ENCODE peak calls at places on chromosomes 6 and 20, in five cellular contexts. One of them, this sample, is unnamed.

GRCh38 chr6:135185483-135185882 is 4.4 kb downstream of the MYB start:
- DNase-seq in HepG2: no peak
- DNase-seq in HCT116: no peak
- DNase-seq in H1: no peak
- DNase-seq in K562: no peak
- DNase-seq in this sample: peak; percentile 65

GRCh38 chr20:25039697-25040437 is 18.1 kb downstream of the ACSS1 start:
- DNase-seq in HCT116: no peak
- DNase-seq in K562: no peak
- DNase-seq in HepG2: no peak
- DNase-seq in H1: no peak
- DNase-seq in this sample: no peak

GRCh38 chr6:146277142-146277541 is 248.3 kb downstream of the GRM1 start:
- DNase-seq in HCT116: no peak
- DNase-seq in HepG2: no peak
- DNase-seq in H1: no peak
- DNase-seq in K562: no peak
- DNase-seq in this sample: no peak

GRCh38 chr6:13531956-13532355 is 42.4 kb upstream of the SIRT5 start:
- DNase-seq in H1: no peak
- DNase-seq in HCT116: no peak
- DNase-seq in K562: no peak
- DNase-seq in HepG2: no peak
- DNase-seq in this sample: no peak

GRCh38 chr20:48294196-48294595 is 508.9 kb upstream of the SULF2 start:
- DNase-seq in HCT116: no peak
- DNase-seq in H1: no peak
- DNase-seq in K562: peak; percentile 12
- DNase-seq in HepG2: no peak
- DNase-seq in this sample: peak; percentile 25

GRCh38 chr6:129844118-129844891 is 16.8 kb downstream of the TMEM244 start:
- DNase-seq in H1: peak; percentile 31
- DNase-seq in HCT116: peak; percentile 60
- DNase-seq in HepG2: no peak
- DNase-seq in K562: no peak
- DNase-seq in this sample: no peak

GRCh38 chr20:44979090-44979621 is 12.8 kb downstream of the STK4 start:
- DNase-seq in HCT116: no peak
- DNase-seq in HepG2: no peak
- DNase-seq in H1: no peak
- DNase-seq in K562: no peak
- DNase-seq in this sample: peak; percentile 92

GRCh38 chr6:131116755-131117360 is 18.4 kb upstream of the AKAP7 start:
- DNase-seq in HCT116: peak; percentile 41
- DNase-seq in HepG2: peak; percentile 68
- DNase-seq in H1: no peak
- DNase-seq in K562: peak; percentile 39
- DNase-seq in this sample: peak; percentile 68

GRCh38 chr6:21455071-21455470 is 138.5 kb upstream of the SOX4 start:
- DNase-seq in HepG2: no peak
- DNase-seq in H1: no peak
- DNase-seq in K562: no peak
- DNase-seq in HCT116: no peak
- DNase-seq in this sample: no peak

GRCh38 chr20:58749098-58749766 is 56.6 kb downstream of the NPEPL1 start:
- DNase-seq in HepG2: no peak
- DNase-seq in H1: no peak
- DNase-seq in HCT116: no peak
- DNase-seq in K562: no peak
- DNase-seq in this sample: no peak

GRCh38 chr6:53641348-53641747 is 24.2 kb downstream of the KLHL31 start:
- DNase-seq in HCT116: no peak
- DNase-seq in H1: no peak
- DNase-seq in HepG2: no peak
- DNase-seq in K562: no peak
- DNase-seq in this sample: no peak

GRCh38 chr6:27866370-27867050 is 45.7 kb downstream of the OR2B2 start:
- DNase-seq in H1: no peak
- DNase-seq in HCT116: no peak
- DNase-seq in K562: no peak
- DNase-seq in HepG2: peak; percentile 32
- DNase-seq in this sample: peak; percentile 92

GRCh38 chr6:1335367-1336037 is 23.6 kb downstream of the FOXQ1 start:
- DNase-seq in H1: no peak
- DNase-seq in HepG2: peak; percentile 98
- DNase-seq in HCT116: peak; percentile 87
- DNase-seq in K562: no peak
- DNase-seq in this sample: peak; percentile 94

GRCh38 chr20:51447097-51447764 is 95.3 kb downstream of the NFATC2 start:
- DNase-seq in H1: no peak
- DNase-seq in HepG2: peak; percentile 49
- DNase-seq in K562: no peak
- DNase-seq in HCT116: peak; percentile 86
- DNase-seq in this sample: no peak

GRCh38 chr6:160430741-160431140 is 82.6 kb downstream of the SLC22A3 start:
- DNase-seq in HepG2: no peak
- DNase-seq in K562: no peak
- DNase-seq in HCT116: no peak
- DNase-seq in H1: no peak
- DNase-seq in this sample: no peak

GRCh38 chr6:166453651-166454050 is 70.9 kb upstream of the MPC1 start:
- DNase-seq in K562: no peak
- DNase-seq in HCT116: no peak
- DNase-seq in HepG2: no peak
- DNase-seq in H1: no peak
- DNase-seq in this sample: no peak

GRCh38 chr6:42088101-42088591 is 37.8 kb downstream of the TAF8 start:
- DNase-seq in HCT116: no peak
- DNase-seq in H1: no peak
- DNase-seq in HepG2: no peak
- DNase-seq in K562: no peak
- DNase-seq in this sample: no peak

GRCh38 chr6:28490191-28490890 is 25.3 kb downstream of the GPX6 start:
- DNase-seq in K562: peak; percentile 41
- DNase-seq in H1: no peak
- DNase-seq in HCT116: no peak
- DNase-seq in HepG2: no peak
- DNase-seq in this sample: peak; percentile 22

GRCh38 chr6:43175676-43176422 is 4.8 kb downstream of the SRF start:
- DNase-seq in HCT116: no peak
- DNase-seq in K562: no peak
- DNase-seq in HepG2: no peak
- DNase-seq in H1: no peak
- DNase-seq in this sample: no peak

GRCh38 chr20:59170406-59171349 is 7.1 kb downstream of the ZNF831 start:
- DNase-seq in HepG2: no peak
- DNase-seq in HCT116: no peak
- DNase-seq in K562: no peak
- DNase-seq in H1: no peak
- DNase-seq in this sample: no peak

GRCh38 chr20:46134716-46135115 is 16.6 kb downstream of the CD40 start:
- DNase-seq in H1: no peak
- DNase-seq in HCT116: no peak
- DNase-seq in HepG2: no peak
- DNase-seq in K562: no peak
- DNase-seq in this sample: no peak

GRCh38 chr6:71908162-71908765 is 21.9 kb downstream of the RIMS1 start:
- DNase-seq in H1: no peak
- DNase-seq in HepG2: no peak
- DNase-seq in HCT116: no peak
- DNase-seq in K562: no peak
- DNase-seq in this sample: no peak

DNA sequence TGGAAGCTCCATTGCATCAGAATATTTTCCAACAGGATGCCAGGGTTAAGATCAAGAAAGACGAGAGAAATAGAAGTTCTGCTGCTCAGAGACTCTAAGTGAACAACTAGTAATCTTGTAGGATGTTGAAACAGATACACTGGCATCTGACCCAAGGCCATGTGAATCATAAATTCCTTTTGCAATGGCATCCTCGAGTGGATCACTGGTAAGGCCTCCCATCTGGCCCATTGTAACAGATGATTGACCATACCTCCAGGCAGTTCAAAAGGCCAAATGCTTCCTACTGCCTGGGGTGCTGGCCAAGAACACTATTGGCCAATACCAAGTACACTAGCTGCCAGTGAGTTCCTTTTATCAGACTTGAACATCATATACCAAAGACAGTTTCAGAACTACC is 9.9 kb upstream of the SLC17A3 start:
- DNase-seq in K562: no peak
- DNase-seq in H1: no peak
- DNase-seq in HCT116: no peak
- DNase-seq in HepG2: peak; percentile 46
- DNase-seq in this sample: no peak
- TF ChIP-seq MAX in K562: no peak
- TF ChIP-seq MAX in H1: no peak
- TF ChIP-seq MAX in HCT116: no peak
- TF ChIP-seq MAX in HepG2: no peak
- TF ChIP-seq MAX in this sample: no peak

DNA sequence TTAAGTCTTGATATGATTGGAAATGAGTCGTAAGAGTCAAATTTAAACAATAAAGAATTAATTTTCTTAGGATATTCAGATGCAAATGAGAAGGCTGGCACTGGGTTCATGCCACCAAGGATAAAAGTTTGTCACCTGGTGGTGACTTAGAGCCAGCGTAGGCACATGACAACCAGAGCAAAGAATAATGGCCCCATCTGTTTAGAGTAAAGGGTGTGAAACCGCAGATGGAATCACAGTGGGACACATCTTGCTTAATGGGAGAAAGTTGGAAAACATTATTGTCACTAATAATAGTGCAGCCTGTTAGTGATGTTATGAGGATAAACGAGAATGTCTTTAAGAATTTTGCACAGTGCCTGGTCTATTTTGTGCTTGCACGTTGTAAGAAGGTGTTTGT is 727.8 kb downstream of the QKI start:
- DNase-seq in HCT116: no peak
- DNase-seq in HepG2: no peak
- DNase-seq in H1: no peak
- DNase-seq in K562: no peak
- DNase-seq in this sample: no peak
- TF ChIP-seq CTCF in HCT116: no peak
- TF ChIP-seq CTCF in HepG2: no peak
- TF ChIP-seq CTCF in H1: no peak
- TF ChIP-seq CTCF in K562: no peak
- TF ChIP-seq CTCF in this sample: no peak

GRCh38 chr20:63318391-63319163 is 25.6 kb downstream of the COL20A1 start:
- DNase-seq in K562: no peak
- DNase-seq in HepG2: no peak
- DNase-seq in H1: no peak
- DNase-seq in HCT116: no peak
- DNase-seq in this sample: no peak

GRCh38 chr20:63316502-63316921 is 23.5 kb downstream of the COL20A1 start:
- DNase-seq in K562: no peak
- DNase-seq in HepG2: no peak
- DNase-seq in H1: no peak
- DNase-seq in HCT116: no peak
- DNase-seq in this sample: no peak

GRCh38 chr20:63317061-63317460 is 24.1 kb downstream of the COL20A1 start:
- DNase-seq in HepG2: no peak
- DNase-seq in K562: no peak
- DNase-seq in H1: no peak
- DNase-seq in HCT116: no peak
- DNase-seq in this sample: no peak

GRCh38 chr20:63319164-63320040 is 26.4 kb downstream of the COL20A1 start:
- DNase-seq in HepG2: no peak
- DNase-seq in HCT116: no peak
- DNase-seq in H1: no peak
- DNase-seq in K562: no peak
- DNase-seq in this sample: no peak

DNA sequence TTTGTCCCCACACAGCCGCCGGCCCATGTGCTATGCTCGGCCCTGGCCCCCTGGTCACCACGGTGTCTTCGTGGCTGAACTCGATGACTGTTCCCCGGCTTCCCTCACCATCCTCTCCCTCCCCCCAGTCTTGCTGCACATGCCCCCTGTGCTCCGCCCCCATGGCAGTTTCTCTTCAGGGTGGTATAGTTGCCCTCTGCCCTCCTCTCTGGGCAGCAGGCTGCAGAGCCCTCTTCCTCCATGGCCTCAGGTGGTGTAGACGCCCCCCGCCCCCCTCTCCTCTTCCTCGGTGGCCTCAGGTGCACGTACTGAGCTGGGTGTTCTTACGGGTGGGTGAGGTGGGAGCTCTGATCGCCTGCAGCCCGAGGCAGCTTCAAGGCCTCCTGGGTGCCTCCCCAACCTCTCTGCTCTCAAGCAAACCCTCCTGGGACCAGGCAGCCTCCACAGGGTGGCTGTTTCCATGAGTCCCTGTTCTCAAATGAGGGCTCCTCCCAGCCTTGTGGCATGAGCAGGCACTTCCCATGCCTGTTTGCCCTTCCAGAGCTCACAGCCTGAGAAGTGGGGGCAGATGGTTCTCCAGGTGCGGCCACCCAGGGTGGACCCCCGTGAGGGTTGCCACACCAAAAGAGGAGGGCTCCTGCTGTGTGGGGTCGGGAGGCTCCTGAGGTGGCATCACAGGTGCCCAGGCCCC is 24.8 kb downstream of the COL20A1 start:
- DNase-seq in HepG2: no peak
- DNase-seq in K562: no peak
- DNase-seq in H1: no peak
- DNase-seq in HCT116: no peak
- DNase-seq in this sample: peak; percentile 38
- TF ChIP-seq MAX in HepG2: no peak
- TF ChIP-seq MAX in K562: no peak
- TF ChIP-seq MAX in H1: no peak
- TF ChIP-seq MAX in HCT116: no peak
- TF ChIP-seq MAX in this sample: no peak

GRCh38 chr6:3977875-3978711 is 100.8 kb downstream of the FAM217A start:
- DNase-seq in H1: no peak
- DNase-seq in HCT116: peak; percentile 74
- DNase-seq in HepG2: peak; percentile 51
- DNase-seq in K562: peak; percentile 46
- DNase-seq in this sample: peak; percentile 83
- TF ChIP-seq CTCF in H1: peak; percentile 25
- TF ChIP-seq CTCF in HCT116: peak; percentile 83
- TF ChIP-seq CTCF in HepG2: peak; percentile 82
- TF ChIP-seq CTCF in K562: peak; percentile 72
- TF ChIP-seq CTCF in this sample: peak; percentile 86

DNA sequence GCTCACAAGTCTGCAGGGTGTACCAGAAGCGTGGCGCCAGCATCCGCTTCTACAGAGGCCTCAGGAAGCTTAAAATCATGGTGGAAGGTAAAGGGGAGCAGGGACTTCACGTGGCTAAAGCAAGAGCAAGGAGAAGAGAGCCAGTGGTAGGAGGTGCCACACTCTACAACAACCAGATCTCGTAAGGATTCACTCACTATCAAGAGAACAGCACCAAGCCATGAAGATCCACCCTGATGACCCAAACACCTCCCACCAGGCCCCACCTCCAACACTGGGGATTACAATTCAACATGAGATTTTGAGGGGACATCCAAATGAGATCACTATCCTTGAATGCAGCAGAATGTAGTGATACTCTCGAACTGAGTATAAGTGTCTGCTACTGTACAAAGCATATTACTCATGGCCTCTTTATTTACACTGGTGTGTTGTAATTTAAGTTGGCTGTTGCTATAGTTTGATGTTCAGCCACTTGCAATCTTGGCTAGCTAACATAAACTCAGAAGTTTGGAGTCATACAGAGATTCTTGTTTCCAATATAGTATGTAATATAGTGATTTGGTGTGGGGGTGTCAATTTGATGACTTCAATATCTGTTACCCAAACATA is 39.5 kb upstream of the MYLIP start:
- DNase-seq in HepG2: no peak
- DNase-seq in H1: no peak
- DNase-seq in HCT116: no peak
- DNase-seq in K562: no peak
- DNase-seq in this sample: no peak
- TF ChIP-seq MAX in HepG2: no peak
- TF ChIP-seq MAX in H1: no peak
- TF ChIP-seq MAX in HCT116: no peak
- TF ChIP-seq MAX in K562: no peak
- TF ChIP-seq MAX in this sample: no peak